ENCODE peak calls at places on chromosome 19, in four cellular contexts. One of them, this sample, is unnamed.

GRCh38 chr19:3770136-3771032 is 1.6 kb downstream of the RAX2 start:
- DNase-seq in GM13977: no peak
- DNase-seq in activated T-helper 1 cell treated with anti-CD3 and anti-CD28 coated beads, Interleukin-12 subunit alpha, Interleukin-12 subunit beta, Interleukin-2, Interleukin-4 antibody, amounts not matched to agents 30 ng/mL and 10 ng/mL and 1 ng/mL, durations not matched to agents 14 hours and 24 hours and 36 hours: no peak
- DNase-seq in cardiac muscle cell: no peak
- DNase-seq in this sample: no peak

GRCh38 chr19:17873661-17874422 is 2.1 kb downstream of the SLC5A5 start:
- DNase-seq in activated T-helper 1 cell treated with anti-CD3 and anti-CD28 coated beads, Interleukin-12 subunit alpha, Interleukin-12 subunit beta, Interleukin-2, Interleukin-4 antibody, amounts not matched to agents 30 ng/mL and 10 ng/mL and 1 ng/mL, durations not matched to agents 14 hours and 24 hours and 36 hours: peak
- DNase-seq in cardiac muscle cell: peak
- DNase-seq in GM13977: peak
- DNase-seq in this sample: peak

GRCh38 chr19:41431426-41432386 is 4.5 kb upstream of the B3GNT8 start:
- DNase-seq in activated T-helper 1 cell treated with anti-CD3 and anti-CD28 coated beads, Interleukin-12 subunit alpha, Interleukin-12 subunit beta, Interleukin-2, Interleukin-4 antibody, amounts not matched to agents 30 ng/mL and 10 ng/mL and 1 ng/mL, durations not matched to agents 14 hours and 24 hours and 36 hours: no peak
- DNase-seq in cardiac muscle cell: peak
- DNase-seq in GM13977: peak
- DNase-seq in this sample: no peak

GRCh38 chr19:55678121-55678671 is 3.2 kb downstream of the EPN1 start:
- DNase-seq in cardiac muscle cell: no peak
- DNase-seq in GM13977: peak
- DNase-seq in activated T-helper 1 cell treated with anti-CD3 and anti-CD28 coated beads, Interleukin-12 subunit alpha, Interleukin-12 subunit beta, Interleukin-2, Interleukin-4 antibody, amounts not matched to agents 30 ng/mL and 10 ng/mL and 1 ng/mL, durations not matched to agents 14 hours and 24 hours and 36 hours: no peak
- DNase-seq in this sample: peak

GRCh38 chr19:50777830-50778303 is 7.6 kb downstream of the GPR32 start:
- DNase-seq in activated T-helper 1 cell treated with anti-CD3 and anti-CD28 coated beads, Interleukin-12 subunit alpha, Interleukin-12 subunit beta, Interleukin-2, Interleukin-4 antibody, amounts not matched to agents 30 ng/mL and 10 ng/mL and 1 ng/mL, durations not matched to agents 14 hours and 24 hours and 36 hours: no peak
- DNase-seq in GM13977: peak
- DNase-seq in cardiac muscle cell: peak
- DNase-seq in this sample: no peak

GRCh38 chr19:3515891-3516422 is 9.8 kb downstream of the FZR1 start:
- DNase-seq in GM13977: no peak
- DNase-seq in activated T-helper 1 cell treated with anti-CD3 and anti-CD28 coated beads, Interleukin-12 subunit alpha, Interleukin-12 subunit beta, Interleukin-2, Interleukin-4 antibody, amounts not matched to agents 30 ng/mL and 10 ng/mL and 1 ng/mL, durations not matched to agents 14 hours and 24 hours and 36 hours: no peak
- DNase-seq in cardiac muscle cell: no peak
- DNase-seq in this sample: no peak

GRCh38 chr19:15633122-15633521 is 7.6 kb upstream of the CYP4F3 start:
- DNase-seq in cardiac muscle cell: no peak
- DNase-seq in GM13977: no peak
- DNase-seq in activated T-helper 1 cell treated with anti-CD3 and anti-CD28 coated beads, Interleukin-12 subunit alpha, Interleukin-12 subunit beta, Interleukin-2, Interleukin-4 antibody, amounts not matched to agents 30 ng/mL and 10 ng/mL and 1 ng/mL, durations not matched to agents 14 hours and 24 hours and 36 hours: no peak
- DNase-seq in this sample: no peak

GRCh38 chr19:7535035-7535992 is at the start of gene PNPLA6:
- DNase-seq in cardiac muscle cell: peak
- DNase-seq in activated T-helper 1 cell treated with anti-CD3 and anti-CD28 coated beads, Interleukin-12 subunit alpha, Interleukin-12 subunit beta, Interleukin-2, Interleukin-4 antibody, amounts not matched to agents 30 ng/mL and 10 ng/mL and 1 ng/mL, durations not matched to agents 14 hours and 24 hours and 36 hours: peak
- DNase-seq in GM13977: peak
- DNase-seq in this sample: peak

GRCh38 chr19:20078696-20079095 is 896 bp downstream of the ZNF90 start:
- DNase-seq in GM13977: no peak
- DNase-seq in activated T-helper 1 cell treated with anti-CD3 and anti-CD28 coated beads, Interleukin-12 subunit alpha, Interleukin-12 subunit beta, Interleukin-2, Interleukin-4 antibody, amounts not matched to agents 30 ng/mL and 10 ng/mL and 1 ng/mL, durations not matched to agents 14 hours and 24 hours and 36 hours: no peak
- DNase-seq in cardiac muscle cell: peak
- DNase-seq in this sample: no peak

GRCh38 chr19:38082256-38083118 is 141.5 kb downstream of the DPF1 start:
- DNase-seq in cardiac muscle cell: no peak
- DNase-seq in activated T-helper 1 cell treated with anti-CD3 and anti-CD28 coated beads, Interleukin-12 subunit alpha, Interleukin-12 subunit beta, Interleukin-2, Interleukin-4 antibody, amounts not matched to agents 30 ng/mL and 10 ng/mL and 1 ng/mL, durations not matched to agents 14 hours and 24 hours and 36 hours: no peak
- DNase-seq in GM13977: no peak
- DNase-seq in this sample: no peak

GRCh38 chr19:15199652-15200574 is 882 bp downstream of the NOTCH3 start:
- DNase-seq in activated T-helper 1 cell treated with anti-CD3 and anti-CD28 coated beads, Interleukin-12 subunit alpha, Interleukin-12 subunit beta, Interleukin-2, Interleukin-4 antibody, amounts not matched to agents 30 ng/mL and 10 ng/mL and 1 ng/mL, durations not matched to agents 14 hours and 24 hours and 36 hours: no peak
- DNase-seq in GM13977: peak
- DNase-seq in cardiac muscle cell: peak
- DNase-seq in this sample: no peak

GRCh38 chr19:45792482-45793177 is at the start of gene DMWD:
- DNase-seq in activated T-helper 1 cell treated with anti-CD3 and anti-CD28 coated beads, Interleukin-12 subunit alpha, Interleukin-12 subunit beta, Interleukin-2, Interleukin-4 antibody, amounts not matched to agents 30 ng/mL and 10 ng/mL and 1 ng/mL, durations not matched to agents 14 hours and 24 hours and 36 hours: peak
- DNase-seq in GM13977: peak
- DNase-seq in cardiac muscle cell: peak
- DNase-seq in this sample: peak